ENCODE peak calls at places on chromosome 7, in four cellular contexts. S, K, N and B are unnamed samples.

GRCh38 chr7:23476286-23477169 is 6.2 kb upstream of the IGF2BP3 start:
- DNase-seq in N (no peak), K (no peak), S (no peak), B (no peak)

GRCh38 chr7:118153551-118154177 is 30.3 kb upstream of the LSM8 start:
- DNase-seq in S (no peak), K (no peak), N (peak), B (no peak)

GRCh38 chr7:128352138-128352537 is 8.4 kb upstream of the RBM28 start:
- DNase-seq in N (no peak), K (no peak), S (no peak), B (no peak)

GRCh38 chr7:21945374-21946227 is at the start of gene CDCA7L:
- DNase-seq in K (peak), N (peak), S (peak), B (no peak)

GRCh38 chr7:131222171-131222570 is 105.5 kb upstream of the MKLN1 start:
- DNase-seq in S (no peak), K (no peak), N (no peak), B (no peak)

GRCh38 chr7:130971297-130971696 is 237.3 kb upstream of the KLF14 start:
- DNase-seq in N (no peak), K (no peak), S (no peak), B (no peak)

GRCh38 chr7:46385662-46386309 is 464.7 kb upstream of the IGFBP3 start:
- DNase-seq in S (peak), N (no peak), K (no peak), B (no peak)

GRCh38 chr7:128431221-128431620 is 21.4 kb upstream of the IMPDH1 start:
- DNase-seq in K (no peak), S (no peak), N (peak), B (no peak)

GRCh38 chr7:92851732-92852131 is 15.4 kb upstream of the CDK6 start:
- DNase-seq in N (no peak), K (no peak), S (no peak), B (no peak)

GRCh38 chr7:151518105-151518780 is 1.5 kb downstream of the RHEB start:
- DNase-seq in K (peak), N (peak), S (no peak), B (no peak)

GRCh38 chr7:147279951-147280350 is 1163.3 kb downstream of the CNTNAP2 start:
- DNase-seq in S (no peak), N (no peak), K (no peak), B (no peak)

GRCh38 chr7:56097700-56098099 is 4.9 kb upstream of the PHKG1 start:
- DNase-seq in N (no peak), K (no peak), S (no peak), B (no peak)

GRCh38 chr7:74709880-74710671 is 52.6 kb downstream of the GTF2I start:
- DNase-seq in K (no peak), N (no peak), S (no peak), B (no peak)

GRCh38 chr7:157425137-157425731 is 88.4 kb downstream of the DNAJB6 start:
- DNase-seq in K (no peak), N (no peak), S (no peak), B (no peak)
- TF ChIP-seq CTCF in K (no peak), N (no peak), S (no peak), B (no peak)

GRCh38 chr7:36279251-36279925 is 110.3 kb upstream of the ANLN start:
- DNase-seq in N (no peak), K (no peak), S (no peak), B (peak)
- TF ChIP-seq CTCF in N (no peak), K (no peak), S (no peak), B (no peak)

GRCh38 chr7:137574836-137575235 is 231.3 kb upstream of the PTN start:
- DNase-seq in K (no peak), N (no peak), S (no peak), B (no peak)

GRCh38 chr7:137579913-137580640 is 236.5 kb upstream of the PTN start:
- DNase-seq in K (no peak), S (no peak), N (no peak), B (no peak)

GRCh38 chr7:137578541-137578940 is 235.0 kb upstream of the PTN start:
- DNase-seq in K (no peak), N (no peak), S (no peak), B (no peak)

GRCh38 chr7:137577184-137577583 is 233.7 kb upstream of the PTN start:
- DNase-seq in N (no peak), K (no peak), S (no peak), B (no peak)

GRCh38 chr7:137576481-137576880 is 232.9 kb upstream of the PTN start:
- DNase-seq in S (no peak), N (peak), K (no peak), B (no peak)
- TF ChIP-seq CTCF in S (no peak), N (no peak), K (no peak), B (no peak)

GRCh38 chr7:154584352-154585252 is 418.3 kb downstream of the PAXIP1 start:
- DNase-seq in S (peak), N (no peak), K (no peak), B (no peak)
- TF ChIP-seq CTCF in S (peak), N (no peak), K (no peak), B (no peak)

DNA sequence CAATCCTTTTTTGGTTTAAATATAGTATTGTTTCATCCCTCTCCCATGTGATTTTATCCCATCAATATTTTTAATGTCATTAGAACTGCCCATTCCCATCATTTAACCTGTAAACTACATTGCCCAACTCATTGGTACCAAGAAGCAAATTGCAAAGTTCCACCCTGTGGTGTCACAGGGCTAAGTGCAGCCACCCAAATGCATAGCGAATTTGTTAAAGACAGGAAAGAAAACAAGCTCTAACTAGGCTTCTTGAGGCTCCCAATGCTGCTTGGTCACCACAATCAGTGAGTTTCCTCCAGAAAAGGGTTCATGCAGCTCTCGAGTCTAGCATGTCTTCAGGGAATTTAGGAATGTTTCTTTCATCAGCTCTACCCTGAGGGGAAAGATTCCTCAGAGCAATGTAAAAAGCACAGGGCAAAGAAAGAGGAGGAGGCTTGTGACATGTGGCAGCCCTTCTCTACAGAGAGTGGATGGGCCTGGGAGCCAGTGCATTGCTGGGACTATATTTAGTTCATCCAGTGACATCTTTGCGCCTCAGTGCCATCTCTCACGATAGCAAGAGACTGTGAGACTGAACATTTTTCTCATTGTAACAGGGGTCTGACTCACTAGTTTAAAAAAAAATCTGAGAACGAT is 58.1 kb downstream of the CAV1 start:
- DNase-seq in N (no peak), S (no peak), K (no peak), B (no peak)
- TF ChIP-seq CTCF in N (no peak), S (no peak), K (no peak), B (no peak)

GRCh38 chr7:50449881-50450690 is at the start of gene FIGNL1:
- DNase-seq in N (peak), S (peak), K (peak), B (no peak)
- TF ChIP-seq CTCF in N (no peak), S (no peak), K (no peak), B (no peak)